ENCODE peak calls at places on chromosomes 12 and 14, in six cellular contexts. S, Z, G, T, M and J are unnamed samples.
A peak's percentile ranks its signal among the peaks of the same experiment; 100 is the strongest.

GRCh38 chr12:101924647-101925046 is 47.3 kb downstream of the DRAM1 start:
- DNase-seq in M (peak; percentile 22), Z (peak; percentile 52), G (no peak), T (no peak), S (no peak), J (no peak)

GRCh38 chr12:2339022-2339431 is 286.2 kb downstream of the CACNA1C start:
- DNase-seq in T (no peak), S (no peak), M (peak; percentile 23), Z (no peak), G (no peak), J (no peak)

GRCh38 chr12:85985996-85986395 is 111.9 kb downstream of the NTS start:
- DNase-seq in M (no peak), S (no peak), G (no peak), T (peak; percentile 63), Z (no peak), J (no peak)

GRCh38 chr12:24822121-24822899 is 126.6 kb downstream of the BCAT1 start:
- DNase-seq in G (no peak), T (peak; percentile 55), M (no peak), S (no peak), Z (no peak), J (no peak)

GRCh38 chr14:75563931-75564330 is 14.5 kb upstream of the FLVCR2 start:
- DNase-seq in G (no peak), S (no peak), M (no peak), T (no peak), Z (no peak), J (no peak)

GRCh38 chr14:74980746-74981661 is 21.7 kb upstream of the EIF2B2 start:
- DNase-seq in T (peak; percentile 42), G (peak; percentile 95), S (peak; percentile 86), M (no peak), Z (no peak), J (no peak)

GRCh38 chr12:108839890-108840230 is 17.5 kb downstream of the SSH1 start:
- DNase-seq in G (no peak), M (no peak), T (no peak), Z (no peak), S (no peak), J (no peak)

GRCh38 chr12:26402648-26403047 is 207.3 kb downstream of the SSPN start:
- DNase-seq in Z (no peak), M (peak; percentile 15), T (peak; percentile 92), S (no peak), G (no peak), J (no peak)

GRCh38 chr12:15928345-15928744 is 17.2 kb downstream of the DERA start:
- DNase-seq in M (peak; percentile 42), T (peak; percentile 81), S (no peak), G (no peak), Z (no peak), J (no peak)

GRCh38 chr14:39266589-39266870 is 32.8 kb downstream of the MIA2 start:
- DNase-seq in S (peak; percentile 85), Z (no peak), T (no peak), M (peak; percentile 70), G (peak; percentile 82), J (peak; percentile 62)

GRCh38 chr12:106739815-106740552 is 34.5 kb upstream of the RIC8B start:
- DNase-seq in S (no peak), Z (no peak), M (no peak), G (no peak), T (no peak), J (no peak)

GRCh38 chr12:57964421-57964820 is 23.1 kb downstream of the ATP23 start:
- DNase-seq in Z (no peak), G (no peak), T (no peak), M (no peak), S (no peak), J (no peak)

GRCh38 chr14:90489916-90490726 is 93.3 kb downstream of the CALM1 start:
- DNase-seq in M (no peak), Z (peak; percentile 47), T (no peak), S (no peak), G (no peak), J (no peak)

GRCh38 chr14:75283162-75283883 is 4.7 kb downstream of the FOS start:
- DNase-seq in M (peak; percentile 89), Z (no peak), T (peak; percentile 50), G (no peak), S (no peak), J (no peak)

DNA sequence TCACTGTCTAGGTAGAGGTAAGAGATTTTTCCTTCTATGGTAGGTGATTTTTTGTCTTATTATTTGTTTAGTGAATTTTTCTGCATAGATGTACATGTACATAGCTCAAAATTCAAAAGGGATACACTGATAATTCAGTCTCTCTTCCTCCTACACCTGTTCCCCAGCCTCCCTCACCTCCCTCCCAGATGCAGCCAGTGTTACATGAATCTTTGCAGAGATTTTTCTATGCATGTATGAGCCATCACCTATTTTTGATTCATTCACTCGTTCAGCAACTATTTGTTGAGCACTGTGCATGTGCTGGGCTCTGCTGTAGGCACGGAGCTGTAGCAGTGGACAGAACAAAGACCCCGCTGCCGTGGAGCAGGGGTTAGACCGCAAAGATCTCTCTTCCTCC is 218.9 kb downstream of the AACS start:
- DNase-seq in G (no peak), T (no peak), M (no peak), S (no peak), Z (no peak), J (no peak)
- TF ChIP-seq CTCF in G (no peak), T (no peak), M (no peak), S (no peak), Z (no peak), J (no peak)

GRCh38 chr12:51820721-51821422 is 27.6 kb downstream of the FIGNL2 start:
- DNase-seq in Z (peak; percentile 97), G (no peak), S (peak; percentile 64), T (peak; percentile 16), M (peak; percentile 86), J (peak; percentile 72)
- TF ChIP-seq CTCF in Z (peak; percentile 23), G (no peak), S (no peak), T (no peak), M (peak; percentile 88), J (no peak)

GRCh38 chr14:69812725-69813124 is 15.7 kb upstream of the SLC10A1 start:
- DNase-seq in Z (no peak), T (peak; percentile 32), M (peak; percentile 46), S (no peak), G (no peak), J (no peak)
- TF ChIP-seq CTCF in Z (no peak), T (no peak), M (peak; percentile 34), S (no peak), G (no peak), J (no peak)

DNA sequence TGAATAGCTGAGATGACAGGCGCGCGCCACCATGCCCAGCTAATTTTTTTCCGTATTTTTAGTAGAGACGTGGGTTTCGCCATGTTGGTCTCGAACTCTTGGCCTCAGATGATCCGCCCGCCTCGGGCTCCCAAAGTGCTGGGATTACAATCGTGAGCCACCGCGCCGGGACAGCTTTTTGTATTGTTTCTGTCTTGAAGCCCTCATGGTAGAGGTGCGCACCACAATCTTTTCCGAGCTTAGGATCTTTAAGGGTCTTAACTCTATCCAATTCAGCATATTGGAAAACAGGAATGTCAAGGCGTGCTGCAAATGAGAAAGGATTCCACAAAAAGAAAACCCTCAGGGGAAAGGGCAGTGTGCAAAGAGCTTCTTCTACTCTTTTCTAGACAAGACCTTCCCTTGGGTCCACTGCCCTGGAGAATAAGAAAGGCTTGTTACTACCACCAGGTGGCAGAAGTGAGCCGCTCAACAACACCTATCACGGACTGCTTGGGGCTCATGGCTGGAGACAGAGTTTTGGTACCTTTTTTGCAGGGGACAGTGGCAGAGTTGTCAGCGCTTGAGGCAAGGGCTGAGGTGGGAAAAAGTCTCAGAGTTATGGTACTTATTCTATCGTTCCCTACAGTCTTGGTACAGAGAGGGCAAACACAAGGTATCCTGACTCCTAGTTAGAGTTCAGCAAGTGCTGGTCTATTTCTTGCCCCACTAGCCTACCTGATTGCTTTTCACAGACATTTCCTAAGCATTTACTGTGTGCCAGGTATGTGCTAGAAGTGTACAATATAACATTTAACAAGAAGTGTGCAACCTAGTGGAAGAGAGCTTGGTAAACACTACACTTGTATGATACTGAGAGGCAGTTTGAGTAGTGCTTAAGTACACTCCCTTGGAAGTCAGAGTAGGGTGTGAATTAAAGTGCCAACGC is 16.4 kb upstream of the SP7 start:
- DNase-seq in Z (peak; percentile 80), S (peak; percentile 81), T (peak; percentile 89), G (peak; percentile 83), M (peak; percentile 93), J (peak; percentile 80)
- TF ChIP-seq CTCF in Z (peak; percentile 85), S (peak; percentile 92), T (peak; percentile 90), G (peak; percentile 65), M (peak; percentile 94), J (peak; percentile 85)

GRCh38 chr14:49641697-49642129 is 6.7 kb upstream of the DNAAF2 start:
- DNase-seq in T (no peak), S (no peak), M (no peak), G (no peak), Z (no peak), J (no peak)
- TF ChIP-seq CTCF in T (no peak), S (no peak), M (no peak), G (no peak), Z (no peak), J (no peak)

DNA sequence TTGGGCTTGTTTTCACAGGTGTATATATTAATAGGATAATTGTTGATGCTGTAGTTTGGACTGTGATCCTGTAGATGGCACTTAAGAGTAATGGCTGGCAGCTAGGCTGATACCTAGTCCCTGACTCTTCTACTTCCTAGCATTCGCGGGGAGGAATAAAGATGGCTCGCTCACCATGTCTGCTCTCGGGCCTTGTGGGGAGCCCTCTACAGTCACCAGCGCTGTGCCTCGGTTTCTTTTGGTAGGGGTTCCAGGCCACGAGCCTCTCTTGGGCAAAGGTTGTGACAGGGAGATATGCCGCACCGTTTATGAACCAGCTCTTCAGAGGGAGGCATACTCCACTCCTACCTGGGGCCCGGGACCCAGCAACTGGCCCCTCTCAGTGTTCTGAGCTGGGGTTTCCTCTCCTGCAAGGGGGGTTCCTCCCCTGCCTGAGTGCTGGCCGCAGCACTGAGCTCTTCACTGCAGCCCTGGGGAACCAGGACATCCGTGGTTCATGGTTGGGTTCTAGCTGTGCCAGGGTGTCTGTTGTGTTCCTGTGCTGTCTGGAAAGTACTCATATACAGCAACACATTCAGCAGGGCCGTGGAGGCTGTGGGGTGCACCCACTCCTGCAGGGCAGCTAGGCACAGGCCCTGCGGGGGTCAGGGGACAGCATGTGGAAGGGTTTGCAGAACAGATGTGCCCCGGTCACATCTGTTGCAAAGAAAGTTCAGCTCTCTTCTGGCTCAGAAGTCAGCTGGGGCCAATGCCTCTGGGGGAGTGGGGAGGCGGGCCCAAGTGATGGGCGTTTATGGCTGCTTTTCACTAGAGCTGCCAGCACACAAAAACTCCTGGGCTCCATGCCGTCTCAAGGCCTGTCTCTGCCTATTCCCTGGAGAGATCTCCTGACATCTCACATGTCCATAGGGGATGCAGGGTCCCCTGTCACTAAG is 147.9 kb downstream of the PPFIA2 start:
- DNase-seq in M (peak; percentile 51), G (no peak), S (no peak), T (peak; percentile 28), Z (peak; percentile 15), J (peak; percentile 9)
- TF ChIP-seq CTCF in M (peak; percentile 5), G (no peak), S (peak; percentile 6), T (peak; percentile 57), Z (peak; percentile 53), J (peak; percentile 27)

GRCh38 chr12:90407841-90408240 is 547.1 kb downstream of the CCER1 start:
- DNase-seq in T (no peak), M (no peak), G (no peak), Z (no peak), S (no peak), J (no peak)
- TF ChIP-seq CTCF in T (no peak), M (no peak), G (no peak), Z (no peak), S (no peak), J (no peak)

DNA sequence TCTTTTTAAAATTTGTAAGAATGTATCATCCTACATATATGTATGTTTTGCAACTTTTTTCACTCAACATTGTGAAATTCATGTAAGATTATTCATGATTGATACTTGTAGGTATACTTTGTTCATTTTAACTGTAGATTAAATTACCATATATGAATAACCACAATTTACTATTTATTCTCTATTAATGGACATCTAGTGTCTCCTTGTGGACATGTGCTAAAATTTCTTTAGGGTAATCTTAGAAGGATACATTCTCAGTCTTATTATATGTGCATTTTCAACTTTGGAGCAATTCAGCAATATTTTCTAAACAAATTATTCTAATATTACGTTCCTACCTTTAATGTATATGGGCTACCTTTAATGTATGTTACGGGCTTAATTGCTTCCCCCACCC is 192.4 kb downstream of the FUT8 start:
- DNase-seq in S (no peak), M (peak; percentile 4), Z (no peak), T (peak; percentile 19), G (no peak), J (no peak)
- TF ChIP-seq CTCF in S (peak; percentile 20), M (peak; percentile 24), Z (peak; percentile 52), T (no peak), G (no peak), J (no peak)